ENCODE peak calls at places on chromosomes 13 and 19, in five cellular contexts. Y, N, W, S and B are unnamed samples.

GRCh38 chr13:83182845-83183244 is 699.4 kb downstream of the SLITRK1 start:
- DNase-seq in Y (no peak), N (no peak), W (no peak), S (no peak), B (no peak)

GRCh38 chr19:39363909-39364457 is 21.8 kb downstream of the SAMD4B start:
- DNase-seq in Y (no peak), N (no peak), W (no peak), S (no peak), B (no peak)

GRCh38 chr13:31067416-31068118 is 94.1 kb downstream of the HSPH1 start:
- DNase-seq in Y (no peak), N (no peak), W (peak; percentile 84), S (no peak), B (no peak)

GRCh38 chr19:5360003-5360820 is 19.6 kb upstream of the PTPRS start:
- DNase-seq in Y (no peak), N (no peak), W (peak; percentile 49), S (no peak), B (peak; percentile 13)

GRCh38 chr13:72686766-72687165 is 40.7 kb downstream of the MZT1 start:
- DNase-seq in Y (no peak), N (no peak), W (no peak), S (no peak), B (no peak)

GRCh38 chr13:112525306-112525945 is 62.5 kb downstream of the TUBGCP3 start:
- DNase-seq in Y (no peak), N (no peak), W (no peak), S (no peak), B (no peak)

GRCh38 chr19:438416-438958 is 22.3 kb downstream of the SHC2 start:
- DNase-seq in Y (no peak), N (no peak), W (no peak), S (no peak), B (no peak)

GRCh38 chr13:33797622-33798021 is 20.3 kb upstream of the RFC3 start:
- DNase-seq in Y (no peak), N (no peak), W (peak; percentile 16), S (no peak), B (no peak)

GRCh38 chr13:102190930-102191329 is 210.9 kb downstream of the FGF14 start:
- DNase-seq in Y (no peak), N (no peak), W (no peak), S (no peak), B (no peak)

DNA sequence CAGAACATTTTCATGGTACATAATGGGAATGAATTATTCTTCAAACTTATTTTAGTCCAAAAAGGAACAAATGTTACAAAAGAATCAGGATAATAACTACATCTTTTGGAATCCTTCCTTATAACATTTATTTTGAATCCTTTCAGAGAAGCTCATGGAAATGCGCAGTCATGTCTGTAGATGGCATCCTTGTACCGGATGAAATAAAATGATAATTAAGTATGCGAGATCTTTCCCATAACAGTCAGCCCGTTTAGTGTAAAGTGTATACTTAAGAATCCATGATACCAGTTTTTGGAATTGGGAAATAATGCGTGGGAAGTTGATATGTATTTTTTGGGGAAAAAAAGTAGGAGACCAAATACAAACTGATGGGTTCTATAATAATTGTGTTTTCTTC is 418.8 kb downstream of the GPC5 start:
- DNase-seq in Y (no peak), N (no peak), W (peak; percentile 26), S (no peak), B (no peak)
- TF ChIP-seq CTCF in Y (no peak), N (no peak), W (peak; percentile 33), S (no peak), B (no peak)

GRCh38 chr13:43894438-43894837 is 14.7 kb downstream of the LACC1 start:
- DNase-seq in Y (no peak), N (no peak), W (no peak), S (no peak), B (no peak)
- TF ChIP-seq CTCF in Y (peak; percentile 53), N (no peak), W (peak; percentile 27), S (no peak), B (no peak)

GRCh38 chr19:47813995-47814328 is 7.8 kb upstream of the CRX start:
- DNase-seq in Y (no peak), N (no peak), W (no peak), S (no peak), B (no peak)
- TF ChIP-seq CTCF in Y (no peak), N (no peak), W (no peak), S (no peak), B (peak; percentile 40)

DNA sequence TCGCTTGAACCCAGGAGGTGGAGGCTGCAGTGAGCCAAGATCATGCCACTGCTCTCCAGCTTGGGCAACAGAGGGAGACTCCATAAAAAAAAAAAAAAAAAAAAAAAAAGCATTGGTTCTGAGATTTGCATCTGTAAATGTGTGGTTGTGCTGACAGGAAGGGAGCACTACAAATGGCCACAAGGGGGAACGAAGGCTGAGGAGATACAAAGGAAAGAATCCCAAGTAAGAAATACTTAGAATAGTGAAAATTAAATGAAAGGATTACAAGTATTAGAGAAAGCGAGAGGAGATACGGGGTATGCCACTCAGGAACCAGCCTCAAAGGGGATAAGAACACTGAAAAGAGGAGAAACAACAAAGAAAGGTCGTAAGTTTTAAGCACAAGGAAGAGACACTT is 284.9 kb downstream of the KLF12 start:
- DNase-seq in Y (peak; percentile 26), N (no peak), W (peak; percentile 34), S (peak; percentile 21), B (no peak)
- TF ChIP-seq CTCF in Y (peak; percentile 47), N (no peak), W (peak; percentile 18), S (no peak), B (no peak)

DNA sequence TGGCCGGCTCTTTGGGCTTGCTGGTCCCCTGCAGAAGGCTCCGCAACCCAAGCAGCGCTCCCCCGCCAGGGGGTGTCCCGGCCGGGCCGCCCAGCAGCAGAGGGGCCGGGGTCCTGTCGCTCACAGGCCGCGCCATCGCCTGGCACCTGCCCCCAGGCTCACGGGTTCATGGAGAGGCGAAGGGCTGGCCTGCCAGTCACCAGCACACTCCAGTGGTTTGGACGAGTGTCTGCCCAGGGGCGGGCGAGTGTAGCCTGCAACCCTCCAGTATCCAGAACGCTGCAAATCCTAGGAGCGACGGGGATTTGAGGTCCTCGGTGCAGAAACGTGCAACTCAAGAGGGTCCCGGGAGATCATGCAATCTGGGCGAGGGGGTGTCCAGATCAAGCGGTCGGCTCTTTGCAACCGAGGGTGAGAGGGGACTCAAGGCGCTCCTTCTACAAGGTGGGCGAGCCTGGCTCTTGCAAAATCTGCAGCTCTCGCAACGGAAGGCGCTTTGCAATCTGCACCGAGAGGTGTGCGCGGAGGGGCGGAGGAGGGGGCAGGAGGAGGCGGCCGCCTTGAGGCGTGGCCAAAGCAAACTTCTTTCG is at the start of gene DBP:
- DNase-seq in Y (no peak), N (no peak), W (no peak), S (no peak), B (peak; percentile 54)
- TF ChIP-seq CTCF in Y (peak; percentile 16), N (no peak), W (no peak), S (no peak), B (no peak)

GRCh38 chr19:33176670-33177416 is 17.3 kb upstream of the LRP3 start:
- DNase-seq in Y (peak; percentile 97), N (peak; percentile 94), W (peak; percentile 99), S (peak; percentile 96), B (peak; percentile 100)
- TF ChIP-seq CTCF in Y (peak; percentile 12), N (peak; percentile 41), W (no peak), S (no peak), B (peak; percentile 26)

DNA sequence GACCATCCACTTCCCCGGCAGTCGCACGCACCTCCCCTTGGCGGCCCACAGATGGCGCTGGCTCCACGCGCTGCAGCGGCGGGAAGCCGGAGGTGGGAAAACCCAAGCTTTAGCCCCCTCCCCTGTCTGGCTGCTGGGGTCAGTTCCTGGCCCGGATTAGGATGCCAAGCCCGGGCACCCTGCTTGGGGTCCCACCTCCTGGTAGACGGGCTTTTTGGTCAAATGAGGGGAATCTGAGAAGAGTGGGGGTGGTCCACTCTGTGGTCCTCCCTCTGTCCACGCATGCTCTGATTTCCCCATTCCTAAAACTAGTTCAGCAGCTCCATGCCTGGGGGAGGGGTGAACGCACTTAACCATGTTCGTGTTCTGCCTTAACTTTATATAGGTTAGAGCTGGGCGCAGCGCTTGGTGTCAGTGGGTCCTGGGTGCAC is 8.1 kb upstream of the ADGRE2 start:
- DNase-seq in Y (no peak), N (no peak), W (peak; percentile 43), S (no peak), B (peak; percentile 4)
- TF ChIP-seq CTCF in Y (peak; percentile 95), N (no peak), W (peak; percentile 92), S (peak; percentile 93), B (peak; percentile 44)

GRCh38 chr13:36414461-36414860 is 17.8 kb upstream of the CCNA1 start:
- DNase-seq in Y (no peak), N (no peak), W (no peak), S (no peak), B (no peak)

GRCh38 chr13:36417328-36417727 is 15.0 kb upstream of the CCNA1 start:
- DNase-seq in Y (no peak), N (no peak), W (no peak), S (no peak), B (no peak)

GRCh38 chr13:36412736-36413135 is 19.6 kb upstream of the CCNA1 start:
- DNase-seq in Y (no peak), N (no peak), W (no peak), S (no peak), B (no peak)

GRCh38 chr13:36418022-36418805 is 14.1 kb upstream of the CCNA1 start:
- DNase-seq in Y (no peak), N (no peak), W (peak; percentile 30), S (no peak), B (peak; percentile 17)

GRCh38 chr13:36413161-36413560 is 19.1 kb upstream of the CCNA1 start:
- DNase-seq in Y (no peak), N (no peak), W (no peak), S (no peak), B (no peak)
- TF ChIP-seq CTCF in Y (no peak), N (no peak), W (no peak), S (no peak), B (no peak)